ENCODE peak calls at places on chromosomes 1 and 21, in six cellular contexts. One of them, this sample, is unnamed.

GRCh38 chr1:210092366-210092765 is 140.2 kb upstream of the SERTAD4 start:
- DNase-seq in activated naive CD4-positive, alpha-beta T cell: no peak
- DNase-seq in activated CD8-positive, alpha-beta memory T cell treated with anti-CD3 and anti-CD28 coated beads for 1 hour: no peak
- DNase-seq in NCI-H345: no peak
- DNase-seq in 8988T: no peak
- DNase-seq in AG09319: no peak
- DNase-seq in this sample: no peak

GRCh38 chr1:235657747-235658526 is 8.4 kb upstream of the GNG4 start:
- DNase-seq in activated naive CD4-positive, alpha-beta T cell: no peak
- DNase-seq in activated CD8-positive, alpha-beta memory T cell treated with anti-CD3 and anti-CD28 coated beads for 1 hour: no peak
- DNase-seq in NCI-H345: peak; percentile 8
- DNase-seq in 8988T: no peak
- DNase-seq in AG09319: no peak
- DNase-seq in this sample: no peak

GRCh38 chr1:32872189-32872898 is 1.6 kb upstream of the FNDC5 start:
- DNase-seq in activated naive CD4-positive, alpha-beta T cell: peak; percentile 45
- DNase-seq in activated CD8-positive, alpha-beta memory T cell treated with anti-CD3 and anti-CD28 coated beads for 1 hour: peak; percentile 28
- DNase-seq in NCI-H345: peak; percentile 77
- DNase-seq in 8988T: no peak
- DNase-seq in AG09319: no peak
- DNase-seq in this sample: peak; percentile 70

GRCh38 chr1:109570414-109570813 is 22.0 kb downstream of the GNAI3 start:
- DNase-seq in activated naive CD4-positive, alpha-beta T cell: no peak
- DNase-seq in activated CD8-positive, alpha-beta memory T cell treated with anti-CD3 and anti-CD28 coated beads for 1 hour: no peak
- DNase-seq in NCI-H345: no peak
- DNase-seq in 8988T: no peak
- DNase-seq in AG09319: no peak
- DNase-seq in this sample: no peak

GRCh38 chr1:39926343-39926769 is 24.6 kb upstream of the MYCL start:
- DNase-seq in activated naive CD4-positive, alpha-beta T cell: no peak
- DNase-seq in activated CD8-positive, alpha-beta memory T cell treated with anti-CD3 and anti-CD28 coated beads for 1 hour: no peak
- DNase-seq in NCI-H345: no peak
- DNase-seq in 8988T: no peak
- DNase-seq in AG09319: no peak
- DNase-seq in this sample: no peak

GRCh38 chr1:47235280-47235679 is 3.3 kb upstream of the TAL1 start:
- DNase-seq in activated naive CD4-positive, alpha-beta T cell: no peak
- DNase-seq in activated CD8-positive, alpha-beta memory T cell treated with anti-CD3 and anti-CD28 coated beads for 1 hour: no peak
- DNase-seq in NCI-H345: no peak
- DNase-seq in 8988T: no peak
- DNase-seq in AG09319: no peak
- DNase-seq in this sample: no peak

GRCh38 chr21:29914326-29914725 is 25.5 kb downstream of the GRIK1 start:
- DNase-seq in activated naive CD4-positive, alpha-beta T cell: no peak
- DNase-seq in activated CD8-positive, alpha-beta memory T cell treated with anti-CD3 and anti-CD28 coated beads for 1 hour: no peak
- DNase-seq in NCI-H345: no peak
- DNase-seq in 8988T: no peak
- DNase-seq in AG09319: no peak
- DNase-seq in this sample: no peak

GRCh38 chr1:91166106-91166712 is 144.4 kb upstream of the ZNF644 start:
- DNase-seq in activated naive CD4-positive, alpha-beta T cell: peak; percentile 8
- DNase-seq in activated CD8-positive, alpha-beta memory T cell treated with anti-CD3 and anti-CD28 coated beads for 1 hour: no peak
- DNase-seq in NCI-H345: peak; percentile 63
- DNase-seq in 8988T: no peak
- DNase-seq in AG09319: peak; percentile 4
- DNase-seq in this sample: no peak

GRCh38 chr21:44846201-44846484 is 27.3 kb downstream of the PTTG1IP start:
- DNase-seq in activated naive CD4-positive, alpha-beta T cell: no peak
- DNase-seq in activated CD8-positive, alpha-beta memory T cell treated with anti-CD3 and anti-CD28 coated beads for 1 hour: no peak
- DNase-seq in NCI-H345: no peak
- DNase-seq in 8988T: no peak
- DNase-seq in AG09319: no peak
- DNase-seq in this sample: no peak

GRCh38 chr1:42302034-42302433 is 33.0 kb downstream of the FOXJ3 start:
- DNase-seq in activated naive CD4-positive, alpha-beta T cell: no peak
- DNase-seq in activated CD8-positive, alpha-beta memory T cell treated with anti-CD3 and anti-CD28 coated beads for 1 hour: no peak
- DNase-seq in NCI-H345: no peak
- DNase-seq in 8988T: no peak
- DNase-seq in AG09319: no peak
- DNase-seq in this sample: no peak

GRCh38 chr1:98001764-98002163 is 80.9 kb upstream of the DPYD start:
- DNase-seq in activated naive CD4-positive, alpha-beta T cell: no peak
- DNase-seq in activated CD8-positive, alpha-beta memory T cell treated with anti-CD3 and anti-CD28 coated beads for 1 hour: no peak
- DNase-seq in NCI-H345: no peak
- DNase-seq in 8988T: no peak
- DNase-seq in AG09319: no peak
- DNase-seq in this sample: no peak

GRCh38 chr21:27423906-27424595 is 457.2 kb upstream of the ADAMTS5 start:
- DNase-seq in activated naive CD4-positive, alpha-beta T cell: no peak
- DNase-seq in activated CD8-positive, alpha-beta memory T cell treated with anti-CD3 and anti-CD28 coated beads for 1 hour: no peak
- DNase-seq in NCI-H345: no peak
- DNase-seq in 8988T: no peak
- DNase-seq in AG09319: no peak
- DNase-seq in this sample: no peak

GRCh38 chr1:84435159-84435558 is 36.9 kb downstream of the DNASE2B start:
- DNase-seq in activated naive CD4-positive, alpha-beta T cell: no peak
- DNase-seq in activated CD8-positive, alpha-beta memory T cell treated with anti-CD3 and anti-CD28 coated beads for 1 hour: no peak
- DNase-seq in NCI-H345: no peak
- DNase-seq in 8988T: no peak
- DNase-seq in AG09319: no peak
- DNase-seq in this sample: no peak

GRCh38 chr21:35324372-35325220 is 275.5 kb upstream of the RUNX1 start:
- DNase-seq in activated naive CD4-positive, alpha-beta T cell: no peak
- DNase-seq in activated CD8-positive, alpha-beta memory T cell treated with anti-CD3 and anti-CD28 coated beads for 1 hour: no peak
- DNase-seq in NCI-H345: no peak
- DNase-seq in 8988T: no peak
- DNase-seq in AG09319: no peak
- DNase-seq in this sample: no peak

This sample was measured in NCI-H187.